ENCODE peak calls at places on chromosome 15, in seven cellular contexts. One of them, this sample, is unnamed.

GRCh38 chr15:74319596-74320357 is 47.7 kb downstream of the CYP11A1 start:
- DNase-seq in retina: peak
- DNase-seq in ACHN: no peak
- DNase-seq in coronary artery: no peak
- DNase-seq in IMR-90: no peak
- DNase-seq in iPS DF 6.9: no peak
- DNase-seq in GM23338: peak
- DNase-seq in this sample: peak

GRCh38 chr15:56765252-56765651 is 31.9 kb upstream of the ZNF280D start:
- DNase-seq in retina: no peak
- DNase-seq in ACHN: no peak
- DNase-seq in coronary artery: no peak
- DNase-seq in IMR-90: peak
- DNase-seq in iPS DF 6.9: no peak
- DNase-seq in GM23338: no peak
- DNase-seq in this sample: peak

GRCh38 chr15:101276501-101277037 is 716 bp downstream of the SELENOS start:
- DNase-seq in retina: peak
- DNase-seq in ACHN: peak
- DNase-seq in coronary artery: no peak
- DNase-seq in IMR-90: peak
- DNase-seq in iPS DF 6.9: no peak
- DNase-seq in GM23338: peak
- DNase-seq in this sample: peak

GRCh38 chr15:70240082-70240481 is 142.4 kb upstream of the TLE3 start:
- DNase-seq in retina: no peak
- DNase-seq in ACHN: no peak
- DNase-seq in coronary artery: no peak
- DNase-seq in IMR-90: no peak
- DNase-seq in iPS DF 6.9: no peak
- DNase-seq in GM23338: no peak
- DNase-seq in this sample: no peak

GRCh38 chr15:93247466-93248121 is 158.6 kb upstream of the RGMA start:
- DNase-seq in retina: no peak
- DNase-seq in ACHN: no peak
- DNase-seq in coronary artery: no peak
- DNase-seq in IMR-90: no peak
- DNase-seq in iPS DF 6.9: no peak
- DNase-seq in GM23338: no peak
- DNase-seq in this sample: no peak

GRCh38 chr15:39051931-39052705 is 487.5 kb upstream of the RASGRP1 start:
- DNase-seq in retina: no peak
- DNase-seq in ACHN: no peak
- DNase-seq in coronary artery: no peak
- DNase-seq in IMR-90: no peak
- DNase-seq in iPS DF 6.9: no peak
- DNase-seq in GM23338: no peak
- DNase-seq in this sample: no peak

GRCh38 chr15:73366766-73367623 is 1.8 kb downstream of the HCN4 start:
- DNase-seq in retina: peak
- DNase-seq in ACHN: no peak
- DNase-seq in coronary artery: no peak
- DNase-seq in IMR-90: no peak
- DNase-seq in iPS DF 6.9: no peak
- DNase-seq in GM23338: peak
- DNase-seq in this sample: no peak

GRCh38 chr15:63000706-63001105 is 41.8 kb upstream of the TPM1 start:
- DNase-seq in retina: no peak
- DNase-seq in ACHN: no peak
- DNase-seq in coronary artery: no peak
- DNase-seq in IMR-90: no peak
- DNase-seq in iPS DF 6.9: no peak
- DNase-seq in GM23338: no peak
- DNase-seq in this sample: no peak

GRCh38 chr15:89377842-89378698 is 43.4 kb upstream of the POLG start:
- DNase-seq in retina: no peak
- DNase-seq in ACHN: no peak
- DNase-seq in coronary artery: no peak
- DNase-seq in IMR-90: no peak
- DNase-seq in iPS DF 6.9: no peak
- DNase-seq in GM23338: peak
- DNase-seq in this sample: peak

GRCh38 chr15:40266828-40267304 is 16.0 kb downstream of the ANKRD63 start:
- DNase-seq in retina: no peak
- DNase-seq in ACHN: peak
- DNase-seq in coronary artery: no peak
- DNase-seq in IMR-90: peak
- DNase-seq in iPS DF 6.9: no peak
- DNase-seq in GM23338: no peak
- DNase-seq in this sample: peak

GRCh38 chr15:51077565-51078153 is 17.0 kb downstream of the TNFAIP8L3 start:
- DNase-seq in retina: peak
- DNase-seq in ACHN: no peak
- DNase-seq in coronary artery: no peak
- DNase-seq in IMR-90: no peak
- DNase-seq in iPS DF 6.9: peak
- DNase-seq in GM23338: peak
- DNase-seq in this sample: peak

GRCh38 chr15:88036154-88036839 is 220.2 kb downstream of the NTRK3 start:
- DNase-seq in retina: no peak
- DNase-seq in ACHN: no peak
- DNase-seq in coronary artery: no peak
- DNase-seq in IMR-90: no peak
- DNase-seq in iPS DF 6.9: no peak
- DNase-seq in GM23338: peak
- DNase-seq in this sample: no peak

GRCh38 chr15:74025436-74025835 is 30.9 kb downstream of the PML start:
- DNase-seq in retina: no peak
- DNase-seq in ACHN: no peak
- DNase-seq in coronary artery: no peak
- DNase-seq in IMR-90: peak
- DNase-seq in iPS DF 6.9: no peak
- DNase-seq in GM23338: no peak
- DNase-seq in this sample: peak

GRCh38 chr15:90001062-90001682 is at the start of gene ZNF710:
- DNase-seq in retina: peak
- DNase-seq in ACHN: peak
- DNase-seq in coronary artery: no peak
- DNase-seq in IMR-90: peak
- DNase-seq in iPS DF 6.9: no peak
- DNase-seq in GM23338: peak
- DNase-seq in this sample: peak

GRCh38 chr15:70703066-70703465 is 60.3 kb downstream of the UACA start:
- DNase-seq in retina: no peak
- DNase-seq in ACHN: no peak
- DNase-seq in coronary artery: no peak
- DNase-seq in IMR-90: no peak
- DNase-seq in iPS DF 6.9: no peak
- DNase-seq in GM23338: no peak
- DNase-seq in this sample: no peak

GRCh38 chr15:77642793-77643430 is 10.2 kb upstream of the LINGO1 start:
- DNase-seq in retina: no peak
- DNase-seq in ACHN: no peak
- DNase-seq in coronary artery: no peak
- DNase-seq in IMR-90: peak
- DNase-seq in iPS DF 6.9: no peak
- DNase-seq in GM23338: no peak
- DNase-seq in this sample: no peak

GRCh38 chr15:66884661-66885237 is 180.7 kb upstream of the SMAD3 start:
- DNase-seq in retina: no peak
- DNase-seq in ACHN: no peak
- DNase-seq in coronary artery: peak
- DNase-seq in IMR-90: no peak
- DNase-seq in iPS DF 6.9: no peak
- DNase-seq in GM23338: no peak
- DNase-seq in this sample: no peak

GRCh38 chr15:90103669-90104329 is 1.5 kb upstream of the IDH2 start:
- DNase-seq in retina: no peak
- DNase-seq in ACHN: no peak
- DNase-seq in coronary artery: no peak
- DNase-seq in IMR-90: no peak
- DNase-seq in iPS DF 6.9: no peak
- DNase-seq in GM23338: no peak
- DNase-seq in this sample: no peak

GRCh38 chr15:62932436-62932835 is 110.1 kb upstream of the TPM1 start:
- DNase-seq in retina: no peak
- DNase-seq in ACHN: no peak
- DNase-seq in coronary artery: no peak
- DNase-seq in IMR-90: peak
- DNase-seq in iPS DF 6.9: no peak
- DNase-seq in GM23338: no peak
- DNase-seq in this sample: peak

GRCh38 chr15:41775651-41776050 is 1.4 kb downstream of the MAPKBP1 start:
- DNase-seq in retina: no peak
- DNase-seq in ACHN: no peak
- DNase-seq in coronary artery: no peak
- DNase-seq in IMR-90: no peak
- DNase-seq in iPS DF 6.9: no peak
- DNase-seq in GM23338: no peak
- DNase-seq in this sample: peak

GRCh38 chr15:43370975-43371974 is at the start of the genes TUBGCP4 and ZSCAN29:
- DNase-seq in retina: peak
- DNase-seq in ACHN: peak
- DNase-seq in coronary artery: peak
- DNase-seq in IMR-90: peak
- DNase-seq in iPS DF 6.9: peak
- DNase-seq in GM23338: peak
- DNase-seq in this sample: peak

GRCh38 chr15:66389098-66389858 is 2.6 kb downstream of the MAP2K1 start:
- DNase-seq in retina: no peak
- DNase-seq in ACHN: no peak
- DNase-seq in coronary artery: no peak
- DNase-seq in IMR-90: no peak
- DNase-seq in iPS DF 6.9: no peak
- DNase-seq in GM23338: no peak
- DNase-seq in this sample: no peak

GRCh38 chr15:29835301-29835700 is 13.0 kb upstream of the TJP1 start:
- DNase-seq in retina: no peak
- DNase-seq in ACHN: no peak
- DNase-seq in coronary artery: no peak
- DNase-seq in IMR-90: peak
- DNase-seq in iPS DF 6.9: no peak
- DNase-seq in GM23338: no peak
- DNase-seq in this sample: peak

GRCh38 chr15:63918317-63918672 is 84.5 kb upstream of the HERC1 start:
- DNase-seq in retina: no peak
- DNase-seq in ACHN: no peak
- DNase-seq in coronary artery: no peak
- DNase-seq in IMR-90: no peak
- DNase-seq in iPS DF 6.9: no peak
- DNase-seq in GM23338: peak
- DNase-seq in this sample: no peak

This sample was measured in GM23248.